ENCODE peak calls at places on chromosome 18, in six cellular contexts. I is foreskin fibroblast, E is PC-9, D is left ventricle myocardium inferior, Z is A549, B is tibial artery. J is an unnamed sample.

GRCh38 chr18:68972176-68972575 is 174.3 kb downstream of the CCDC102B start:
- DNase-seq in I (peak), E (no peak), D (no peak), Z (no peak), B (no peak), J (peak)

GRCh38 chr18:78704960-78705600 is 274.5 kb upstream of the SALL3 start:
- DNase-seq in I (no peak), E (no peak), D (no peak), Z (no peak), B (no peak), J (no peak)

GRCh38 chr18:41600693-41601391 is 354.2 kb upstream of the PIK3C3 start:
- DNase-seq in I (no peak), E (no peak), D (no peak), Z (no peak), B (no peak), J (no peak)

GRCh38 chr18:10851824-10852225 is 297.5 kb downstream of the PIEZO2 start:
- DNase-seq in I (peak), E (no peak), D (no peak), Z (peak), B (no peak), J (peak)

GRCh38 chr18:61362511-61362910 is 29.3 kb downstream of the CDH20 start:
- DNase-seq in I (no peak), E (no peak), D (no peak), Z (no peak), B (no peak), J (no peak)

GRCh38 chr18:48806551-48807261 is 144.1 kb downstream of the SMAD7 start:
- DNase-seq in I (peak), E (no peak), D (peak), Z (no peak), B (peak), J (peak)

GRCh38 chr18:56853961-56854360 is 202.8 kb downstream of the WDR7 start:
- DNase-seq in I (no peak), E (no peak), D (no peak), Z (no peak), B (no peak), J (no peak)

GRCh38 chr18:62518460-62519375 is 4.1 kb upstream of the ZCCHC2 start:
- DNase-seq in I (no peak), E (no peak), D (no peak), Z (no peak), B (no peak), J (no peak)

GRCh38 chr18:26992920-26993319 is 127.4 kb upstream of the AQP4 start:
- DNase-seq in I (no peak), E (no peak), D (no peak), Z (no peak), B (no peak), J (no peak)

GRCh38 chr18:1467461-1467964 is 562.8 kb downstream of the ADCYAP1 start:
- DNase-seq in I (no peak), E (no peak), D (no peak), Z (no peak), B (no peak), J (no peak)

GRCh38 chr18:3604626-3605408 is 154.8 kb downstream of the TGIF1 start:
- DNase-seq in I (peak), E (no peak), D (no peak), Z (no peak), B (no peak), J (peak)

GRCh38 chr18:9449987-9450386 is 25.3 kb upstream of the RALBP1 start:
- DNase-seq in I (no peak), E (no peak), D (no peak), Z (no peak), B (no peak), J (no peak)

GRCh38 chr18:2846241-2846637 is 567 bp upstream of the EMILIN2 start:
- DNase-seq in I (peak), E (no peak), D (no peak), Z (no peak), B (peak), J (no peak)

GRCh38 chr18:25503567-25504081 is 151.7 kb upstream of the ZNF521 start:
- DNase-seq in I (peak), E (no peak), D (peak), Z (peak), B (peak), J (peak)

GRCh38 chr18:21602302-21602592 is 1.7 kb upstream of the ESCO1 start:
- DNase-seq in I (no peak), E (no peak), D (no peak), Z (no peak), B (no peak), J (no peak)

GRCh38 chr18:22465859-22466602 is 48.3 kb upstream of the CTAGE1 start:
- DNase-seq in I (peak), E (peak), D (peak), Z (peak), B (peak), J (peak)

GRCh38 chr18:9861933-9862332 is 23.8 kb upstream of the TXNDC2 start:
- DNase-seq in I (no peak), E (no peak), D (no peak), Z (no peak), B (no peak), J (no peak)

GRCh38 chr18:44945847-44946490 is 265.3 kb downstream of the SETBP1 start:
- DNase-seq in I (no peak), E (no peak), D (no peak), Z (no peak), B (no peak), J (no peak)

GRCh38 chr18:13221821-13222220 is 3.3 kb downstream of the LDLRAD4 start:
- DNase-seq in I (no peak), E (no peak), D (peak), Z (no peak), B (peak), J (no peak)

GRCh38 chr18:55869965-55870585 is 282.1 kb upstream of the TCF4 start:
- DNase-seq in I (peak), E (no peak), D (peak), Z (no peak), B (peak), J (peak)

GRCh38 chr18:78021196-78021595 is 771.5 kb downstream of the GALR1 start:
- DNase-seq in I (no peak), E (no peak), D (no peak), Z (no peak), B (no peak), J (no peak)

GRCh38 chr18:54162431-54162830 is 62.0 kb downstream of the MBD2 start:
- DNase-seq in I (peak), E (no peak), D (no peak), Z (no peak), B (no peak), J (peak)

GRCh38 chr18:48540329-48541025 is 1.6 kb downstream of the CTIF start:
- DNase-seq in I (peak), E (peak), D (peak), Z (peak), B (peak), J (peak)

GRCh38 chr18:76380791-76381405 is 114.1 kb downstream of the ZNF516 start:
- DNase-seq in I (peak), E (no peak), D (no peak), Z (peak), B (no peak), J (peak)

GRCh38 chr18:46447323-46447722 is 209.7 kb downstream of the LOXHD1 start:
- DNase-seq in I (no peak), E (no peak), D (no peak), Z (no peak), B (no peak), J (no peak)

GRCh38 chr18:9608728-9609127 is 5.6 kb downstream of the PPP4R1 start:
- DNase-seq in I (no peak), E (no peak), D (no peak), Z (no peak), B (no peak), J (no peak)

GRCh38 chr18:61883547-61883946 is 9.3 kb downstream of the RNF152 start:
- DNase-seq in I (no peak), E (no peak), D (no peak), Z (no peak), B (no peak), J (peak)

GRCh38 chr18:55422456-55423185 is 165.4 kb downstream of the TCF4 start:
- DNase-seq in I (peak), E (no peak), D (peak), Z (no peak), B (peak), J (no peak)

GRCh38 chr18:50558157-50558556 is 1.7 kb upstream of the MAPK4 start:
- DNase-seq in I (no peak), E (no peak), D (no peak), Z (no peak), B (no peak), J (no peak)

GRCh38 chr18:10927290-10927979 is 221.9 kb downstream of the PIEZO2 start:
- DNase-seq in I (peak), E (no peak), D (no peak), Z (no peak), B (no peak), J (no peak)

GRCh38 chr18:43465483-43465882 is 188.2 kb upstream of the SYT4 start:
- DNase-seq in I (no peak), E (no peak), D (no peak), Z (no peak), B (no peak), J (no peak)

GRCh38 chr18:41850781-41851180 is 104.3 kb upstream of the PIK3C3 start:
- DNase-seq in I (no peak), E (no peak), D (no peak), Z (no peak), B (no peak), J (peak)

GRCh38 chr18:70413455-70413854 is 124.6 kb downstream of the SOCS6 start:
- DNase-seq in I (no peak), E (no peak), D (no peak), Z (no peak), B (no peak), J (no peak)

GRCh38 chr18:26574958-26575864 is 26.9 kb upstream of the KCTD1 start:
- DNase-seq in I (peak), E (peak), D (peak), Z (peak), B (peak), J (peak)

GRCh38 chr18:67919316-67919715 is 402.8 kb upstream of the DSEL start:
- DNase-seq in I (no peak), E (no peak), D (no peak), Z (no peak), B (no peak), J (no peak)

GRCh38 chr18:55821219-55821618 is 233.2 kb upstream of the TCF4 start:
- DNase-seq in I (peak), E (no peak), D (no peak), Z (no peak), B (no peak), J (peak)

GRCh38 chr18:39302481-39302880 is 1736.9 kb upstream of the CELF4 start:
- DNase-seq in I (no peak), E (no peak), D (no peak), Z (no peak), B (no peak), J (no peak)

GRCh38 chr18:73201940-73202339 is 334.2 kb upstream of the NETO1 start:
- DNase-seq in I (no peak), E (no peak), D (no peak), Z (no peak), B (no peak), J (peak)

GRCh38 chr18:79963658-79964329 is 649 bp upstream of the HSBP1L1 start:
- DNase-seq in I (no peak), E (no peak), D (no peak), Z (no peak), B (no peak), J (no peak)

GRCh38 chr18:79964330-79965118 is at the start of gene HSBP1L1:
- DNase-seq in I (peak), E (peak), D (peak), Z (peak), B (no peak), J (peak)

GRCh38 chr18:79962311-79962710 is 2.1 kb upstream of the HSBP1L1 start:
- DNase-seq in I (peak), E (peak), D (no peak), Z (no peak), B (no peak), J (peak)

GRCh38 chr18:79961527-79962291 is 2.7 kb upstream of the HSBP1L1 start:
- DNase-seq in I (peak), E (peak), D (no peak), Z (no peak), B (no peak), J (peak)

GRCh38 chr18:79962835-79963657 is 1.4 kb upstream of the HSBP1L1 start:
- DNase-seq in I (no peak), E (no peak), D (no peak), Z (no peak), B (no peak), J (no peak)
- TF ChIP-seq CTCF in I (no peak), E (no peak), D (no peak), Z (no peak), B (no peak), J (no peak)

DNA sequence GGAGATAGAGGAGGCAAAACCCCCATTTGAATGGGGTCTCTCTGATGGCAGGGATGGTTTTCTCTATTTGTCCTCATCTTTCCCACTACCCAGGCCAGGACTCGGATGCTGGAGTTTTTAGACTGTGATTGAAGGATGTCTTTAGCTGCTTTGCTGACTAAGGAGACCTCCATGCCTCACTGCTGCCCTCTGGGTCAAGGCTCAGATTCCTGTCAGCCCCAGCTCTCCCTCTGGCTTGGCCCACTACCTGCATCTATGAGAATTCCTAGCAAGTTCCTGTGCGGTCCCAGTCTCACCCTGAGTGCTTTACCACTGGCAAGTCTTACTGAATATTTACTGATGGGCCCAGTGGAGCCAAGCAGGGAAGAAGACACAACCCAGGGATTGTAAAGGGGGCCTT is 184.0 kb downstream of the CELF4 start:
- DNase-seq in I (no peak), E (no peak), D (no peak), Z (no peak), B (no peak), J (no peak)
- TF ChIP-seq CTCF in I (no peak), E (no peak), D (no peak), Z (no peak), B (no peak), J (no peak)

DNA sequence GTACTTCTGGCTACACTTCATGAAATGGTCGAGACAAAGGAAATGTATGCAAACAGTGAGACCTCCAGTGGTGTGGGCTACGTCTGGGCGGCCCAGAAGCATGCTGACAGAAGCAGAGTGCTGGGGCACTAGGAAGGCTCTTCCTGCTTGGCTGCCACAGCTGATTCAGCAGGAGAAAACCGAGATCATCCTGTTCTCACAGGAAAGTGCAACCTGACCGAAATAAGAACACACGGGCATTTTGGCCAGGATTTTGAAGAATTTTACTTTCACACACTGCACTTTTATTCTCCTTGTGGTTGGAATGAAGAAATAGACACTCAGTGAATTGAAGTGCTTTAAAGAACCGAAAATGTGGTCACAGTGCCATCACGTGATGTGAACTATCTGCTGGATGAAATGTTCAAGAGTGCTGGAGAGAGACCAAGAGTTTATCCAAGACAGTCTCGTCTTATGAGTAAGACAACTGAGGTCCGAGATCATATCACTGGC is 149.5 kb downstream of the CCBE1 start:
- DNase-seq in I (peak), E (no peak), D (no peak), Z (no peak), B (no peak), J (peak)
- TF ChIP-seq CTCF in I (peak), E (no peak), D (no peak), Z (no peak), B (no peak), J (no peak)

GRCh38 chr18:37298816-37299215 is 266.8 kb downstream of the CELF4 start:
- DNase-seq in I (no peak), E (no peak), D (no peak), Z (no peak), B (no peak), J (no peak)

GRCh38 chr18:37289423-37289822 is 276.2 kb downstream of the CELF4 start:
- DNase-seq in I (no peak), E (no peak), D (peak), Z (no peak), B (no peak), J (no peak)

GRCh38 chr18:37297106-37297505 is 268.5 kb downstream of the CELF4 start:
- DNase-seq in I (no peak), E (no peak), D (no peak), Z (no peak), B (no peak), J (no peak)

GRCh38 chr18:37299471-37300304 is 265.9 kb downstream of the CELF4 start:
- DNase-seq in I (peak), E (peak), D (peak), Z (peak), B (peak), J (peak)

DNA sequence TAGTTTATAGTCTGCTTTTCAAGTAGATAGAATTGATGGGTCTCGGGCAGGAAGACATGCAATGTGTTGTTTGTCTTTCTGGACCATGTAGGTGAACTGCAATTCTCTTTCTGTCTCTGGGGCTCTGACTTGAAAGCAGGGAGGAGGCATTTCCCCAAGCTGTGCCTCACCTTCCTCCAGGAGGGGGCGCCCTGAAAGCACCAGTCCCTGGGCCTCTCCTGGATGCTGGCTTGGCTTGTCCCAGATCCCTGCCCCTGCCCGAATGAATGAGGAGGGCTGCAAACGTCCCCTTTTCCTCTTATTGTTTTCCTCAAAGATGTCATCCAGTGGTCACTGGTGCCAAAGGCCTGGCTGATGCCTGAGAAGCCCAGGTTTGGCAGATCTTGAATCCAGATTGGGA is 270.6 kb downstream of the CELF4 start:
- DNase-seq in I (peak), E (no peak), D (no peak), Z (no peak), B (no peak), J (peak)
- TF ChIP-seq CTCF in I (peak), E (peak), D (no peak), Z (peak), B (no peak), J (peak)

J was measured in epithelial cell of esophagus.